ENCODE peak calls at places on chromosomes 3 and 15, in seven cellular contexts. U, A, L, O, I, V and R are unnamed samples.

GRCh38 chr3:150583028-150583427 is 20.1 kb upstream of the SELENOT start:
- DNase-seq in O (no peak), A (no peak), V (no peak), L (no peak), U (no peak), I (no peak), R (no peak)

GRCh38 chr3:144652573-144652972 is 681.0 kb downstream of the DIPK2A start:
- DNase-seq in V (no peak), A (no peak), L (no peak), O (no peak), I (no peak), U (no peak), R (no peak)

GRCh38 chr15:57079907-57080750 is 161.7 kb downstream of the TCF12 start:
- DNase-seq in V (no peak), O (no peak), U (no peak), L (no peak), A (no peak), I (no peak), R (no peak)

GRCh38 chr15:90660195-90660995 is 56.8 kb upstream of the BLM start:
- DNase-seq in U (no peak), I (peak), L (no peak), A (no peak), O (no peak), V (no peak), R (no peak)

GRCh38 chr15:98400120-98400519 is 248.2 kb upstream of the IGF1R start:
- DNase-seq in I (no peak), A (no peak), U (no peak), L (no peak), V (no peak), O (no peak), R (no peak)

GRCh38 chr3:17359911-17360310 is 382.5 kb downstream of the TBC1D5 start:
- DNase-seq in O (no peak), A (no peak), U (no peak), V (no peak), I (no peak), L (no peak), R (no peak)

GRCh38 chr15:46576611-46577010 is 941.8 kb downstream of the SQOR start:
- DNase-seq in L (no peak), O (no peak), U (no peak), A (no peak), V (no peak), I (no peak), R (no peak)

GRCh38 chr3:72340476-72341379 is 507.5 kb downstream of the SHQ1 start:
- DNase-seq in A (no peak), V (no peak), L (no peak), I (no peak), O (no peak), U (no peak), R (no peak)

GRCh38 chr3:66439666-66440344 is 61.0 kb downstream of the LRIG1 start:
- DNase-seq in U (no peak), O (peak), A (no peak), V (no peak), I (no peak), L (no peak), R (no peak)

GRCh38 chr3:149539491-149539890 is 65.0 kb downstream of the TM4SF4 start:
- DNase-seq in L (no peak), I (no peak), V (no peak), U (no peak), O (no peak), A (peak), R (no peak)

GRCh38 chr3:151814588-151814987 is 672 bp downstream of the AADAC start:
- DNase-seq in A (no peak), L (no peak), I (no peak), U (no peak), O (no peak), V (no peak), R (no peak)

GRCh38 chr3:122603056-122603455 is 25.6 kb downstream of the PARP15 start:
- DNase-seq in V (no peak), A (no peak), O (no peak), I (no peak), L (no peak), U (no peak), R (no peak)

GRCh38 chr15:62124176-62124952 is 40.7 kb downstream of the C2CD4B start:
- DNase-seq in U (no peak), I (no peak), O (peak), V (no peak), L (no peak), A (no peak), R (peak)

GRCh38 chr3:4309476-4310121 is 6.4 kb downstream of the SETMAR start:
- DNase-seq in O (no peak), L (no peak), A (no peak), I (no peak), V (no peak), U (no peak), R (no peak)

GRCh38 chr3:47874438-47874837 is 71.5 kb downstream of the DHX30 start:
- DNase-seq in A (no peak), L (no peak), I (no peak), V (no peak), U (no peak), O (no peak), R (no peak)